ENCODE peak calls at places on chromosomes 5 and 9, in six cellular contexts. B is hippocampal formation; V is H7; L is aorta; S is stimulated activated CD4-positive, alpha-beta T cell treated with anti-CD3 and anti-CD28 coated beads, Interleukin-4, amount 100 ng/mL, for 1 hour; D is NCI-H1417. Q is an unnamed sample.
A peak's percentile ranks its signal among the peaks of the same experiment; 100 is the strongest.

GRCh38 chr5:111747336-111747735 is 9.7 kb downstream of the NREP start:
- DNase-seq in V (no peak), B (no peak), L (no peak), S (no peak), D (no peak), Q (no peak)

GRCh38 chr5:110852053-110852452 is 113.2 kb downstream of the SLC25A46 start:
- DNase-seq in B (no peak), V (no peak), D (no peak), L (no peak), S (no peak), Q (no peak)

GRCh38 chr5:133421394-133421793 is 190.9 kb downstream of the FSTL4 start:
- DNase-seq in B (no peak), L (no peak), V (peak; percentile 82), D (peak; percentile 2), S (peak; percentile 10), Q (no peak)

GRCh38 chr9:37464006-37464405 is 1.2 kb downstream of the ZBTB5 start:
- DNase-seq in S (no peak), L (no peak), D (no peak), V (no peak), B (no peak), Q (no peak)

GRCh38 chr5:72206160-72206559 is 98.9 kb downstream of the MAP1B start:
- DNase-seq in B (no peak), S (no peak), V (no peak), D (peak; percentile 26), L (no peak), Q (no peak)

GRCh38 chr9:127763918-127764384 is 14.5 kb downstream of the SH2D3C start:
- DNase-seq in B (no peak), V (peak; percentile 82), L (peak; percentile 80), S (peak; percentile 41), D (no peak), Q (peak; percentile 41)

GRCh38 chr5:147303976-147304375 is 69.2 kb downstream of the STK32A start:
- DNase-seq in D (no peak), S (no peak), L (no peak), B (no peak), V (no peak), Q (peak; percentile 40)

GRCh38 chr9:36913393-36914211 is 120.5 kb downstream of the PAX5 start:
- DNase-seq in V (peak; percentile 74), B (no peak), D (no peak), L (no peak), S (no peak), Q (no peak)

GRCh38 chr5:172959824-172960799 is 888 bp downstream of the RPL26L1 start:
- DNase-seq in D (no peak), V (no peak), B (no peak), L (no peak), S (no peak), Q (no peak)

GRCh38 chr5:97534166-97534565 is 351.1 kb upstream of the RIOK2 start:
- DNase-seq in B (no peak), V (peak; percentile 61), S (no peak), D (peak; percentile 66), L (no peak), Q (peak; percentile 68)

GRCh38 chr9:12759767-12760166 is 15.1 kb upstream of the LURAP1L start:
- DNase-seq in L (no peak), S (no peak), D (no peak), V (no peak), B (peak; percentile 39), Q (peak; percentile 84)

GRCh38 chr9:4828776-4829175 is 36.0 kb downstream of the RCL1 start:
- DNase-seq in V (no peak), L (no peak), S (no peak), B (no peak), D (no peak), Q (no peak)

GRCh38 chr5:99900302-99900811 is 634.8 kb upstream of the FAM174A start:
- DNase-seq in D (peak; percentile 34), L (no peak), B (no peak), S (no peak), V (no peak), Q (peak; percentile 3)